ENCODE peak calls at places on chromosomes 12 and 14, in five cellular contexts. J, K, R, B and N are unnamed samples.

GRCh38 chr12:105076098-105076497 is 8.2 kb downstream of the ALDH1L2 start:
- DNase-seq in K (no peak), J (peak), R (no peak), B (no peak), N (no peak)

GRCh38 chr12:14572401-14572800 is 4.7 kb upstream of the PLBD1 start:
- DNase-seq in J (no peak), B (no peak), R (no peak), K (no peak), N (no peak)

GRCh38 chr12:54958048-54958658 is 26.4 kb downstream of the TESPA1 start:
- DNase-seq in R (peak), K (no peak), B (peak), J (peak), N (no peak)

GRCh38 chr12:51318846-51319570 is 5.0 kb downstream of the BIN2 start:
- DNase-seq in J (no peak), R (no peak), K (no peak), B (no peak), N (no peak)

GRCh38 chr12:51517800-51518199 is 73.2 kb upstream of the SCN8A start:
- DNase-seq in B (no peak), J (no peak), K (no peak), R (no peak), N (no peak)

GRCh38 chr12:57089259-57090245 is 638 bp downstream of the NAB2 start:
- DNase-seq in K (peak), J (no peak), B (peak), R (no peak), N (no peak)

GRCh38 chr14:105294142-105294597 is 6.6 kb downstream of the BRF1 start:
- DNase-seq in R (no peak), K (peak), B (peak), J (no peak), N (no peak)

GRCh38 chr12:111029732-111030131 is 109.4 kb upstream of the MYL2 start:
- DNase-seq in J (no peak), K (no peak), B (no peak), R (no peak), N (no peak)

GRCh38 chr12:68236421-68237059 is 10.9 kb upstream of the IL26 start:
- DNase-seq in J (no peak), B (peak), K (peak), R (peak), N (no peak)

GRCh38 chr12:54385251-54385914 is 850 bp upstream of the ZNF385A start:
- DNase-seq in B (peak), J (no peak), K (no peak), R (no peak), N (no peak)

GRCh38 chr14:75369506-75369905 is 58.3 kb upstream of the JDP2 start:
- DNase-seq in B (peak), J (no peak), K (no peak), R (no peak), N (no peak)

GRCh38 chr12:53560386-53560785 is 53.1 kb upstream of the NPFF start:
- DNase-seq in K (no peak), J (peak), R (no peak), B (no peak), N (no peak)

GRCh38 chr12:3342051-3342450 is 149.0 kb upstream of the PRMT8 start:
- DNase-seq in R (no peak), J (no peak), K (no peak), B (peak), N (no peak)

GRCh38 chr12:58293308-58293983 is 352.1 kb downstream of the ATP23 start:
- DNase-seq in B (no peak), R (no peak), K (no peak), J (no peak), N (no peak)

GRCh38 chr12:40645361-40645760 is 46.9 kb upstream of the CNTN1 start:
- DNase-seq in K (no peak), J (no peak), R (no peak), B (no peak), N (no peak)

GRCh38 chr12:85835810-85836715 is at the start of gene RASSF9:
- DNase-seq in B (peak), K (no peak), J (no peak), R (no peak), N (peak)

GRCh38 chr12:52229836-52230343 is 3.2 kb upstream of the KRT7 start:
- DNase-seq in K (no peak), B (no peak), J (no peak), R (no peak), N (no peak)

GRCh38 chr12:105455250-105455649 is 124.8 kb downstream of the C12orf75 start:
- DNase-seq in B (no peak), R (no peak), J (no peak), K (no peak), N (no peak)

GRCh38 chr12:132429932-132430643 is 59.9 kb upstream of the FBRSL1 start:
- DNase-seq in B (no peak), K (peak), R (peak), J (no peak), N (no peak)

GRCh38 chr14:63513756-63514155 is 29.4 kb downstream of the PPP2R5E start:
- DNase-seq in J (no peak), B (no peak), K (no peak), R (no peak), N (no peak)

GRCh38 chr12:52035926-52036325 is 15.3 kb upstream of the NR4A1 start:
- DNase-seq in J (no peak), K (no peak), R (no peak), B (no peak), N (no peak)

GRCh38 chr12:51846911-51847829 is 1.3 kb downstream of the FIGNL2 start:
- DNase-seq in J (no peak), B (no peak), R (peak), K (peak), N (no peak)

GRCh38 chr14:101475468-101476257 is 85.6 kb upstream of the DIO3 start:
- DNase-seq in R (no peak), K (no peak), J (peak), B (no peak), N (peak)

GRCh38 chr12:25550186-25550585 is 2.9 kb downstream of the LMNTD1 start:
- DNase-seq in B (no peak), R (no peak), K (no peak), J (peak), N (no peak)

GRCh38 chr12:113478351-113479011 is 6.8 kb upstream of the LHX5 start:
- DNase-seq in J (no peak), K (no peak), R (no peak), B (no peak), N (no peak)

GRCh38 chr12:27276275-27276674 is 32.2 kb downstream of the STK38L start:
- DNase-seq in B (no peak), J (no peak), K (no peak), R (no peak), N (no peak)